ENCODE peak calls at places on chromosomes 13 and 19, in seven cellular contexts. One of them, this sample, is unnamed.

GRCh38 chr13:101452519-101453485 is at the start of gene ITGBL1:
- DNase-seq in upper lobe of left lung: no peak
- DNase-seq in CD8-positive, alpha-beta T cell: no peak
- DNase-seq in mesendoderm: no peak
- DNase-seq in colonic mucosa: no peak
- DNase-seq in gastrocnemius medialis: no peak
- DNase-seq in ascending aorta: peak; percentile 71
- DNase-seq in this sample: no peak

GRCh38 chr13:20828540-20829364 is 55.0 kb upstream of the EEF1AKMT1 start:
- DNase-seq in colonic mucosa: peak; percentile 47
- DNase-seq in mesendoderm: peak; percentile 63
- DNase-seq in upper lobe of left lung: no peak
- DNase-seq in ascending aorta: no peak
- DNase-seq in gastrocnemius medialis: no peak
- DNase-seq in CD8-positive, alpha-beta T cell: peak; percentile 20
- DNase-seq in this sample: peak; percentile 67

GRCh38 chr13:48316826-48317510 is 13.4 kb downstream of the RB1 start:
- DNase-seq in CD8-positive, alpha-beta T cell: no peak
- DNase-seq in upper lobe of left lung: no peak
- DNase-seq in colonic mucosa: no peak
- DNase-seq in mesendoderm: no peak
- DNase-seq in gastrocnemius medialis: no peak
- DNase-seq in ascending aorta: no peak
- DNase-seq in this sample: no peak

GRCh38 chr19:46393456-46394397 is 19.6 kb downstream of the CCDC8 start:
- DNase-seq in colonic mucosa: no peak
- DNase-seq in upper lobe of left lung: no peak
- DNase-seq in ascending aorta: no peak
- DNase-seq in gastrocnemius medialis: no peak
- DNase-seq in CD8-positive, alpha-beta T cell: no peak
- DNase-seq in mesendoderm: peak; percentile 65
- DNase-seq in this sample: no peak

GRCh38 chr13:49859568-49859967 is 67.1 kb upstream of the KPNA3 start:
- DNase-seq in upper lobe of left lung: no peak
- DNase-seq in colonic mucosa: no peak
- DNase-seq in mesendoderm: no peak
- DNase-seq in ascending aorta: no peak
- DNase-seq in gastrocnemius medialis: no peak
- DNase-seq in CD8-positive, alpha-beta T cell: no peak
- DNase-seq in this sample: no peak

GRCh38 chr13:30618186-30618937 is 642 bp downstream of the USPL1 start:
- DNase-seq in upper lobe of left lung: peak; percentile 29
- DNase-seq in CD8-positive, alpha-beta T cell: peak; percentile 34
- DNase-seq in mesendoderm: no peak
- DNase-seq in ascending aorta: no peak
- DNase-seq in gastrocnemius medialis: no peak
- DNase-seq in colonic mucosa: no peak
- DNase-seq in this sample: peak; percentile 17

GRCh38 chr13:59356607-59357006 is 807.1 kb downstream of the DIAPH3 start:
- DNase-seq in mesendoderm: no peak
- DNase-seq in gastrocnemius medialis: peak; percentile 6
- DNase-seq in CD8-positive, alpha-beta T cell: no peak
- DNase-seq in colonic mucosa: no peak
- DNase-seq in ascending aorta: peak; percentile 64
- DNase-seq in upper lobe of left lung: peak; percentile 25
- DNase-seq in this sample: no peak

GRCh38 chr13:79810671-79811070 is 329.7 kb downstream of the NDFIP2 start:
- DNase-seq in mesendoderm: peak; percentile 82
- DNase-seq in ascending aorta: no peak
- DNase-seq in upper lobe of left lung: no peak
- DNase-seq in gastrocnemius medialis: no peak
- DNase-seq in colonic mucosa: no peak
- DNase-seq in CD8-positive, alpha-beta T cell: no peak
- DNase-seq in this sample: no peak

GRCh38 chr19:11130824-11131455 is 24.6 kb downstream of the SPC24 start:
- DNase-seq in colonic mucosa: peak; percentile 84
- DNase-seq in mesendoderm: peak; percentile 94
- DNase-seq in ascending aorta: peak; percentile 90
- DNase-seq in upper lobe of left lung: peak; percentile 74
- DNase-seq in gastrocnemius medialis: peak; percentile 52
- DNase-seq in CD8-positive, alpha-beta T cell: peak; percentile 78
- DNase-seq in this sample: peak; percentile 59

GRCh38 chr13:36282818-36283432 is 14.7 kb downstream of the CCDC169 start:
- DNase-seq in gastrocnemius medialis: no peak
- DNase-seq in upper lobe of left lung: no peak
- DNase-seq in colonic mucosa: no peak
- DNase-seq in mesendoderm: peak; percentile 45
- DNase-seq in CD8-positive, alpha-beta T cell: no peak
- DNase-seq in ascending aorta: no peak
- DNase-seq in this sample: peak; percentile 18

GRCh38 chr13:114116734-114117133 is 15.7 kb downstream of the RASA3 start:
- DNase-seq in CD8-positive, alpha-beta T cell: no peak
- DNase-seq in ascending aorta: peak; percentile 25
- DNase-seq in colonic mucosa: no peak
- DNase-seq in mesendoderm: no peak
- DNase-seq in gastrocnemius medialis: no peak
- DNase-seq in upper lobe of left lung: no peak
- DNase-seq in this sample: no peak

GRCh38 chr13:99498304-99499161 is 2.7 kb upstream of the TM9SF2 start:
- DNase-seq in gastrocnemius medialis: peak; percentile 94
- DNase-seq in colonic mucosa: peak; percentile 98
- DNase-seq in mesendoderm: peak; percentile 99
- DNase-seq in upper lobe of left lung: peak; percentile 98
- DNase-seq in ascending aorta: peak; percentile 98
- DNase-seq in CD8-positive, alpha-beta T cell: peak; percentile 93
- DNase-seq in this sample: peak; percentile 95

GRCh38 chr13:110350509-110350908 is 43.4 kb downstream of the COL4A2 start:
- DNase-seq in gastrocnemius medialis: no peak
- DNase-seq in colonic mucosa: no peak
- DNase-seq in CD8-positive, alpha-beta T cell: no peak
- DNase-seq in mesendoderm: no peak
- DNase-seq in ascending aorta: peak; percentile 57
- DNase-seq in upper lobe of left lung: no peak
- DNase-seq in this sample: no peak

GRCh38 chr19:10068205-10068604 is 17.9 kb upstream of the SHFL start:
- DNase-seq in gastrocnemius medialis: no peak
- DNase-seq in ascending aorta: no peak
- DNase-seq in upper lobe of left lung: no peak
- DNase-seq in CD8-positive, alpha-beta T cell: no peak
- DNase-seq in colonic mucosa: no peak
- DNase-seq in mesendoderm: no peak
- DNase-seq in this sample: no peak

GRCh38 chr13:48515732-48516131 is 17.1 kb downstream of the RCBTB2 start:
- DNase-seq in gastrocnemius medialis: no peak
- DNase-seq in mesendoderm: no peak
- DNase-seq in CD8-positive, alpha-beta T cell: no peak
- DNase-seq in ascending aorta: no peak
- DNase-seq in colonic mucosa: no peak
- DNase-seq in upper lobe of left lung: no peak
- DNase-seq in this sample: no peak

GRCh38 chr19:6249296-6249695 is 30.5 kb downstream of the MLLT1 start:
- DNase-seq in colonic mucosa: no peak
- DNase-seq in gastrocnemius medialis: no peak
- DNase-seq in mesendoderm: no peak
- DNase-seq in ascending aorta: no peak
- DNase-seq in CD8-positive, alpha-beta T cell: no peak
- DNase-seq in upper lobe of left lung: no peak
- DNase-seq in this sample: no peak

GRCh38 chr19:5587071-5587455 is 19.3 kb upstream of the TINCR start:
- DNase-seq in upper lobe of left lung: no peak
- DNase-seq in colonic mucosa: no peak
- DNase-seq in mesendoderm: no peak
- DNase-seq in gastrocnemius medialis: no peak
- DNase-seq in ascending aorta: no peak
- DNase-seq in CD8-positive, alpha-beta T cell: no peak
- DNase-seq in this sample: no peak

GRCh38 chr19:14091086-14091884 is 734 bp upstream of the SAMD1 start:
- DNase-seq in ascending aorta: peak; percentile 77
- DNase-seq in mesendoderm: peak; percentile 78
- DNase-seq in colonic mucosa: peak; percentile 84
- DNase-seq in gastrocnemius medialis: no peak
- DNase-seq in upper lobe of left lung: peak; percentile 81
- DNase-seq in CD8-positive, alpha-beta T cell: peak; percentile 62
- DNase-seq in this sample: peak; percentile 89

GRCh38 chr19:36772341-36773222 is at the start of gene ZNF850:
- DNase-seq in CD8-positive, alpha-beta T cell: peak; percentile 95
- DNase-seq in ascending aorta: peak; percentile 95
- DNase-seq in mesendoderm: peak; percentile 97
- DNase-seq in colonic mucosa: peak; percentile 96
- DNase-seq in gastrocnemius medialis: peak; percentile 82
- DNase-seq in upper lobe of left lung: peak; percentile 93
- DNase-seq in this sample: peak; percentile 91

GRCh38 chr19:12796146-12797071 is 5.1 kb downstream of the JUNB start:
- DNase-seq in gastrocnemius medialis: no peak
- DNase-seq in ascending aorta: peak; percentile 86
- DNase-seq in CD8-positive, alpha-beta T cell: peak; percentile 76
- DNase-seq in colonic mucosa: peak; percentile 83
- DNase-seq in upper lobe of left lung: peak; percentile 83
- DNase-seq in mesendoderm: peak; percentile 94
- DNase-seq in this sample: peak; percentile 84

GRCh38 chr19:2282062-2282861 is at the start of gene PEAK3:
- DNase-seq in mesendoderm: peak; percentile 81
- DNase-seq in colonic mucosa: peak; percentile 67
- DNase-seq in ascending aorta: peak; percentile 80
- DNase-seq in CD8-positive, alpha-beta T cell: peak; percentile 56
- DNase-seq in upper lobe of left lung: peak; percentile 87
- DNase-seq in gastrocnemius medialis: peak; percentile 48
- DNase-seq in this sample: no peak

GRCh38 chr19:18486746-18487145 is 35.1 kb downstream of the ELL start:
- DNase-seq in upper lobe of left lung: no peak
- DNase-seq in colonic mucosa: no peak
- DNase-seq in gastrocnemius medialis: no peak
- DNase-seq in ascending aorta: no peak
- DNase-seq in CD8-positive, alpha-beta T cell: no peak
- DNase-seq in mesendoderm: no peak
- DNase-seq in this sample: no peak
- H3K4me1 ChIP-seq in upper lobe of left lung: peaks cover 62% of the 10 kb centered on the region
- H3K4me1 ChIP-seq in colonic mucosa: peaks cover 23% of the 10 kb centered on the region
- H3K4me1 ChIP-seq in gastrocnemius medialis: peaks cover 82% of the 10 kb centered on the region
- H3K4me1 ChIP-seq in ascending aorta: no peaks in the 10 kb centered on the region
- H3K4me1 ChIP-seq in CD8-positive, alpha-beta T cell: peaks cover 30% of the 10 kb centered on the region
- H3K4me1 ChIP-seq in mesendoderm: no peaks in the 10 kb centered on the region
- H3K4me1 ChIP-seq in this sample: no peaks in the 10 kb centered on the region

DNA sequence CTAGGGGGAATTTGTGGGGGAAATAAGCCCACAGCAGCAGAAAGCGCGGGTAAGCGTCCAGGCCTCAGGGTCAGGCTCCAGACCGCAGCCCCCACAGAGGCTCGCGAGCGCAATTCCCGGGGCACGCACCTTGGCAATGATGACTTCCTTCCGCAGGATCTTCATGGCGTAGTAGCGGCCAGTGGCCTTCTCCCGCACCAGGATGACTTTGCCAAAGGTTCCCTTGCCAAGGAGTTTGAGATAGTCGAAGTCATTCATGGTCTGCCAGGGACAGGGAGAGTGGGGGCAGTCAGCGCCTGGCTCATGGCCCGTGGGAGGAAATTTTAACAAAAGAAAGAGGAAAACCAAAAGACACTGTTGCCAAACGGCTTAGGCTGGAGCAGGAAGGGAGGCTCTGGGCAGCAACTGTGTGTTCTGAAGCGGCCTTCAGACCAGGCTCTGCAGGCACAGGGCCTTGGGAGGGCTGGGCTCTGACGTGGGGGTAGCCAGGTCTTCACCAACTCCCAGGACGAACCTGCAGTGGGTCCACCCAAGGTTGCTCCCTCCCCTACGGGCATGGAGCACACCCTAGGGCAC is 15.4 kb upstream of the CCNP start:
- DNase-seq in ascending aorta: no peak
- DNase-seq in gastrocnemius medialis: no peak
- DNase-seq in CD8-positive, alpha-beta T cell: no peak
- DNase-seq in upper lobe of left lung: no peak
- DNase-seq in mesendoderm: no peak
- DNase-seq in colonic mucosa: no peak
- DNase-seq in this sample: no peak
- H3K27ac ChIP-seq in ascending aorta: no peak overlapping the region
- H3K27ac ChIP-seq in gastrocnemius medialis: peak overlapping the region; percentile 28
- H3K27ac ChIP-seq in CD8-positive, alpha-beta T cell: no peak overlapping the region
- H3K27ac ChIP-seq in upper lobe of left lung: peak overlapping the region; percentile 67
- H3K27ac ChIP-seq in mesendoderm: no peak overlapping the region
- H3K27ac ChIP-seq in colonic mucosa: no peak overlapping the region
- H3K27ac ChIP-seq in this sample: no peak overlapping the region

GRCh38 chr19:1066251-1066747 is 668 bp upstream of the ARHGAP45 start:
- DNase-seq in upper lobe of left lung: no peak
- DNase-seq in mesendoderm: peak; percentile 78
- DNase-seq in gastrocnemius medialis: no peak
- DNase-seq in CD8-positive, alpha-beta T cell: no peak
- DNase-seq in ascending aorta: no peak
- DNase-seq in colonic mucosa: peak; percentile 37
- DNase-seq in this sample: no peak

GRCh38 chr19:1067341-1068103 is 555 bp downstream of the ARHGAP45 start:
- DNase-seq in upper lobe of left lung: no peak
- DNase-seq in colonic mucosa: no peak
- DNase-seq in ascending aorta: no peak
- DNase-seq in CD8-positive, alpha-beta T cell: no peak
- DNase-seq in gastrocnemius medialis: no peak
- DNase-seq in mesendoderm: no peak
- DNase-seq in this sample: peak; percentile 82

GRCh38 chr19:1068111-1069001 is 1.4 kb downstream of the ARHGAP45 start:
- DNase-seq in upper lobe of left lung: peak; percentile 64
- DNase-seq in colonic mucosa: peak; percentile 56
- DNase-seq in mesendoderm: no peak
- DNase-seq in ascending aorta: no peak
- DNase-seq in CD8-positive, alpha-beta T cell: peak; percentile 88
- DNase-seq in gastrocnemius medialis: no peak
- DNase-seq in this sample: peak; percentile 69

GRCh38 chr19:1065606-1066109 is 1.3 kb upstream of the ARHGAP45 start:
- DNase-seq in gastrocnemius medialis: no peak
- DNase-seq in colonic mucosa: peak; percentile 78
- DNase-seq in ascending aorta: no peak
- DNase-seq in CD8-positive, alpha-beta T cell: no peak
- DNase-seq in upper lobe of left lung: peak; percentile 83
- DNase-seq in mesendoderm: peak; percentile 79
- DNase-seq in this sample: no peak

DNA sequence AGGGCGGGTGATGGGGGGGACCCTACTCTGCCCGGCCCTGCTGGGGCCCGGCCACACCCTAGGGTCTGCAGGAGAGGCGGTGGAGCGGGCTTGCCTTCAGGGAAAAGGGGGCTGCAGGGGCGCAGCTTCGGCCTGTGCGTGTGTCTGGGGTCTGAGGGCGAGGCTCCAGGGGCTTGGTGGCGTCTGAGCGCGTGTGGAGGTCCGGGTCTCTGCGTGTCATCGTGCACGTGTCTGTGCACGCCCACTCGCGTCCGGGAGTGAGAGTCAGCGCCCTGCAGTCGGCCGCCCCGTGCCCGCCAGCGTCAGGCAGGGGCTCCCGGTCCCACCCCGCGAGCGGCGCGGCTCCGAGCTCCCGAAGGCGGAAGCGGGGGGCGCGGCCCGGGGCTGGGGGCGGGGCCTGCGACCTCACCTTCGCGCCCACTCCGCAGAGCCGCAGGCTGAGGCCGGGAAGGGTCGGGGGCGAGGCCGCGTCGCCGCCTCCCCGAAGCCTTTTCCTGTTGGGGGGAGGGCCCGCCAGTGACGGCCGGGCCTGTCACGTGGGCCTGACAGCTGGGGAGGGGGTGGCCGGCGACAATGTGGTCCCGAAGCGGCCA is at the start of gene ARHGAP45:
- DNase-seq in colonic mucosa: peak; percentile 54
- DNase-seq in upper lobe of left lung: peak; percentile 69
- DNase-seq in ascending aorta: no peak
- DNase-seq in CD8-positive, alpha-beta T cell: peak; percentile 85
- DNase-seq in mesendoderm: peak; percentile 53
- DNase-seq in gastrocnemius medialis: no peak
- DNase-seq in this sample: peak; percentile 83
- H3K4me1 ChIP-seq in colonic mucosa: peaks cover 28% of the 10 kb centered on the region
- H3K4me1 ChIP-seq in upper lobe of left lung: peaks cover 69% of the 10 kb centered on the region
- H3K4me1 ChIP-seq in ascending aorta: peaks cover 8% of the 10 kb centered on the region
- H3K4me1 ChIP-seq in CD8-positive, alpha-beta T cell: peaks cover 56% of the 10 kb centered on the region
- H3K4me1 ChIP-seq in mesendoderm: peaks cover 4% of the 10 kb centered on the region
- H3K4me1 ChIP-seq in gastrocnemius medialis: peaks cover 18% of the 10 kb centered on the region
- H3K4me1 ChIP-seq in this sample: peaks cover 50% of the 10 kb centered on the region

GRCh38 chr19:44810555-44811447 is 1.9 kb downstream of the BCAM start:
- DNase-seq in gastrocnemius medialis: no peak
- DNase-seq in ascending aorta: no peak
- DNase-seq in colonic mucosa: no peak
- DNase-seq in CD8-positive, alpha-beta T cell: no peak
- DNase-seq in upper lobe of left lung: no peak
- DNase-seq in mesendoderm: no peak
- DNase-seq in this sample: no peak
- H3K27ac ChIP-seq in gastrocnemius medialis: peak overlapping the region; percentile 14
- H3K27ac ChIP-seq in ascending aorta: peak overlapping the region; percentile 79
- H3K27ac ChIP-seq in colonic mucosa: no peak overlapping the region
- H3K27ac ChIP-seq in CD8-positive, alpha-beta T cell: no peak overlapping the region
- H3K27ac ChIP-seq in upper lobe of left lung: peak overlapping the region; percentile 18
- H3K27ac ChIP-seq in mesendoderm: no peak overlapping the region
- H3K27ac ChIP-seq in this sample: no peak overlapping the region